ENCODE peak calls at places on chromosomes 3 and 15, in six cellular contexts. One of them, this sample, is unnamed.

GRCh38 chr3:126364731-126365301 is 7.6 kb upstream of the KLF15 start:
- DNase-seq in cardiac fibroblast: no peak
- DNase-seq in upper lobe of right lung: peak; percentile 41
- DNase-seq in astrocyte of the spinal cord: no peak
- DNase-seq in NCI-H345: no peak
- DNase-seq in HFFc6: no peak
- DNase-seq in this sample: no peak

GRCh38 chr3:9915252-9916141 is 1.4 kb upstream of the IL17RC start:
- DNase-seq in cardiac fibroblast: peak; percentile 58
- DNase-seq in upper lobe of right lung: peak; percentile 92
- DNase-seq in astrocyte of the spinal cord: peak; percentile 44
- DNase-seq in NCI-H345: peak; percentile 15
- DNase-seq in HFFc6: peak; percentile 51
- DNase-seq in this sample: peak; percentile 64

GRCh38 chr3:66469220-66469640 is 31.6 kb downstream of the LRIG1 start:
- DNase-seq in cardiac fibroblast: peak; percentile 69
- DNase-seq in upper lobe of right lung: no peak
- DNase-seq in astrocyte of the spinal cord: no peak
- DNase-seq in NCI-H345: no peak
- DNase-seq in HFFc6: peak; percentile 39
- DNase-seq in this sample: peak; percentile 42

GRCh38 chr3:176927985-176928931 is 269.0 kb downstream of the TBL1XR1 start:
- DNase-seq in cardiac fibroblast: peak; percentile 9
- DNase-seq in upper lobe of right lung: no peak
- DNase-seq in astrocyte of the spinal cord: no peak
- DNase-seq in NCI-H345: no peak
- DNase-seq in HFFc6: no peak
- DNase-seq in this sample: no peak

GRCh38 chr15:72318408-72318942 is 1.5 kb downstream of the CELF6 start:
- DNase-seq in cardiac fibroblast: no peak
- DNase-seq in upper lobe of right lung: no peak
- DNase-seq in astrocyte of the spinal cord: no peak
- DNase-seq in NCI-H345: no peak
- DNase-seq in HFFc6: no peak
- DNase-seq in this sample: no peak

GRCh38 chr3:37935756-37936666 is 54.6 kb upstream of the VILL start:
- DNase-seq in cardiac fibroblast: peak; percentile 98
- DNase-seq in upper lobe of right lung: no peak
- DNase-seq in astrocyte of the spinal cord: peak; percentile 96
- DNase-seq in NCI-H345: no peak
- DNase-seq in HFFc6: peak; percentile 86
- DNase-seq in this sample: peak; percentile 94

GRCh38 chr3:15512173-15512572 is 9.3 kb downstream of the COLQ start:
- DNase-seq in cardiac fibroblast: peak; percentile 25
- DNase-seq in upper lobe of right lung: peak; percentile 79
- DNase-seq in astrocyte of the spinal cord: peak; percentile 22
- DNase-seq in NCI-H345: peak; percentile 83
- DNase-seq in HFFc6: peak; percentile 39
- DNase-seq in this sample: peak; percentile 6

GRCh38 chr3:114285648-114286230 is 8.1 kb upstream of the TIGIT start:
- DNase-seq in cardiac fibroblast: no peak
- DNase-seq in upper lobe of right lung: no peak
- DNase-seq in astrocyte of the spinal cord: no peak
- DNase-seq in NCI-H345: no peak
- DNase-seq in HFFc6: no peak
- DNase-seq in this sample: no peak

GRCh38 chr3:187782008-187782407 is 36.7 kb upstream of the BCL6 start:
- DNase-seq in cardiac fibroblast: no peak
- DNase-seq in upper lobe of right lung: no peak
- DNase-seq in astrocyte of the spinal cord: no peak
- DNase-seq in NCI-H345: no peak
- DNase-seq in HFFc6: no peak
- DNase-seq in this sample: no peak

GRCh38 chr3:123444744-123445143 is 4.1 kb downstream of the ADCY5 start:
- DNase-seq in cardiac fibroblast: no peak
- DNase-seq in upper lobe of right lung: no peak
- DNase-seq in astrocyte of the spinal cord: no peak
- DNase-seq in NCI-H345: no peak
- DNase-seq in HFFc6: no peak
- DNase-seq in this sample: no peak

GRCh38 chr3:112822116-112823055 is 24.3 kb downstream of the CD200R1L start:
- DNase-seq in cardiac fibroblast: no peak
- DNase-seq in upper lobe of right lung: no peak
- DNase-seq in astrocyte of the spinal cord: no peak
- DNase-seq in NCI-H345: no peak
- DNase-seq in HFFc6: no peak
- DNase-seq in this sample: peak; percentile 37

GRCh38 chr3:38001456-38002081 is 11.0 kb downstream of the VILL start:
- DNase-seq in cardiac fibroblast: no peak
- DNase-seq in upper lobe of right lung: peak; percentile 67
- DNase-seq in astrocyte of the spinal cord: no peak
- DNase-seq in NCI-H345: no peak
- DNase-seq in HFFc6: no peak
- DNase-seq in this sample: no peak

GRCh38 chr3:138492980-138493675 is 58.7 kb downstream of the ESYT3 start:
- DNase-seq in cardiac fibroblast: no peak
- DNase-seq in upper lobe of right lung: no peak
- DNase-seq in astrocyte of the spinal cord: no peak
- DNase-seq in NCI-H345: no peak
- DNase-seq in HFFc6: no peak
- DNase-seq in this sample: no peak

GRCh38 chr3:42066516-42067181 is 24.5 kb upstream of the TRAK1 start:
- DNase-seq in cardiac fibroblast: peak; percentile 71
- DNase-seq in upper lobe of right lung: no peak
- DNase-seq in astrocyte of the spinal cord: peak; percentile 69
- DNase-seq in NCI-H345: no peak
- DNase-seq in HFFc6: peak; percentile 75
- DNase-seq in this sample: peak; percentile 82

GRCh38 chr15:59456114-59456513 is 18.1 kb downstream of the FAM81A start:
- DNase-seq in cardiac fibroblast: no peak
- DNase-seq in upper lobe of right lung: peak; percentile 71
- DNase-seq in astrocyte of the spinal cord: no peak
- DNase-seq in NCI-H345: peak; percentile 71
- DNase-seq in HFFc6: no peak
- DNase-seq in this sample: no peak

GRCh38 chr15:92037446-92037845 is 183.9 kb downstream of the SLCO3A1 start:
- DNase-seq in cardiac fibroblast: no peak
- DNase-seq in upper lobe of right lung: no peak
- DNase-seq in astrocyte of the spinal cord: no peak
- DNase-seq in NCI-H345: no peak
- DNase-seq in HFFc6: no peak
- DNase-seq in this sample: no peak

GRCh38 chr3:136606990-136607389 is 145.2 kb downstream of the STAG1 start:
- DNase-seq in cardiac fibroblast: no peak
- DNase-seq in upper lobe of right lung: no peak
- DNase-seq in astrocyte of the spinal cord: no peak
- DNase-seq in NCI-H345: no peak
- DNase-seq in HFFc6: no peak
- DNase-seq in this sample: no peak

GRCh38 chr15:48084759-48085420 is 35.9 kb upstream of the SLC24A5 start:
- DNase-seq in cardiac fibroblast: peak; percentile 44
- DNase-seq in upper lobe of right lung: no peak
- DNase-seq in astrocyte of the spinal cord: peak; percentile 59
- DNase-seq in NCI-H345: peak; percentile 21
- DNase-seq in HFFc6: peak; percentile 25
- DNase-seq in this sample: peak; percentile 64

GRCh38 chr15:52527898-52528464 is 699 bp downstream of the MYO5A start:
- DNase-seq in cardiac fibroblast: peak; percentile 32
- DNase-seq in upper lobe of right lung: no peak
- DNase-seq in astrocyte of the spinal cord: peak; percentile 38
- DNase-seq in NCI-H345: peak; percentile 26
- DNase-seq in HFFc6: peak; percentile 21
- DNase-seq in this sample: no peak

GRCh38 chr15:85667491-85668424 is 127.0 kb downstream of the KLHL25 start:
- DNase-seq in cardiac fibroblast: peak; percentile 99
- DNase-seq in upper lobe of right lung: no peak
- DNase-seq in astrocyte of the spinal cord: peak; percentile 99
- DNase-seq in NCI-H345: no peak
- DNase-seq in HFFc6: peak; percentile 100
- DNase-seq in this sample: peak; percentile 98

GRCh38 chr3:67655364-67656121 is 1.1 kb upstream of the SUCLG2 start:
- DNase-seq in cardiac fibroblast: peak; percentile 15
- DNase-seq in upper lobe of right lung: peak; percentile 64
- DNase-seq in astrocyte of the spinal cord: no peak
- DNase-seq in NCI-H345: no peak
- DNase-seq in HFFc6: no peak
- DNase-seq in this sample: no peak

GRCh38 chr3:6861331-6861988 is 545 bp downstream of the GRM7 start:
- DNase-seq in cardiac fibroblast: no peak
- DNase-seq in upper lobe of right lung: no peak
- DNase-seq in astrocyte of the spinal cord: peak; percentile 22
- DNase-seq in NCI-H345: peak; percentile 3
- DNase-seq in HFFc6: no peak
- DNase-seq in this sample: no peak

GRCh38 chr15:51970981-51971352 is 611 bp downstream of the LEO1 start:
- DNase-seq in cardiac fibroblast: no peak
- DNase-seq in upper lobe of right lung: no peak
- DNase-seq in astrocyte of the spinal cord: no peak
- DNase-seq in NCI-H345: no peak
- DNase-seq in HFFc6: no peak
- DNase-seq in this sample: no peak

GRCh38 chr3:140753865-140754754 is 76.2 kb downstream of the TRIM42 start:
- DNase-seq in cardiac fibroblast: no peak
- DNase-seq in upper lobe of right lung: no peak
- DNase-seq in astrocyte of the spinal cord: no peak
- DNase-seq in NCI-H345: no peak
- DNase-seq in HFFc6: no peak
- DNase-seq in this sample: no peak

This sample was measured in fibroblast of villous mesenchyme.